ENCODE peak calls at places on chromosomes 13 and 19, in five cellular contexts. P is GM12892, L is H1, A is endothelial cell of umbilical vein, E is suprapubic skin. H is an unnamed sample.

GRCh38 chr13:36999054-36999927 is at the start of gene ALG5:
- DNase-seq in A (peak; percentile 94), E (peak; percentile 95), P (peak; percentile 72), L (peak; percentile 54), H (peak; percentile 99)

GRCh38 chr19:4636151-4636717 is 3.1 kb upstream of the TNFAIP8L1 start:
- DNase-seq in P (peak; percentile 74), L (no peak), A (peak; percentile 50), E (no peak), H (peak; percentile 94)

GRCh38 chr13:34085199-34085598 is 267.2 kb downstream of the RFC3 start:
- DNase-seq in L (no peak), E (no peak), A (no peak), P (no peak), H (no peak)

GRCh38 chr13:39952244-39953233 is 297.1 kb downstream of the COG6 start:
- DNase-seq in E (no peak), L (no peak), A (peak; percentile 97), P (no peak), H (no peak)

GRCh38 chr13:109787135-109787954 is 962 bp upstream of the IRS2 start:
- DNase-seq in A (peak; percentile 25), L (no peak), E (peak; percentile 77), P (no peak), H (peak; percentile 90)

GRCh38 chr13:83819156-83819555 is 63.1 kb downstream of the SLITRK1 start:
- DNase-seq in P (no peak), L (no peak), A (no peak), E (no peak), H (no peak)

GRCh38 chr13:19960673-19961015 is 2.1 kb downstream of the ZMYM2 start:
- DNase-seq in P (no peak), L (no peak), A (no peak), E (no peak), H (no peak)

GRCh38 chr19:49560358-49560900 is 19.9 kb downstream of the NOSIP start:
- DNase-seq in E (no peak), L (no peak), A (no peak), P (no peak), H (no peak)

GRCh38 chr13:90105881-90106496 is 1241.5 kb upstream of the MIR17HG start:
- DNase-seq in L (no peak), A (no peak), P (no peak), E (no peak), H (no peak)

GRCh38 chr13:114017966-114018365 is 44.1 kb upstream of the C13orf46 start:
- DNase-seq in E (no peak), A (no peak), P (no peak), L (no peak), H (no peak)

GRCh38 chr13:114018461-114019055 is 44.7 kb upstream of the C13orf46 start:
- DNase-seq in E (no peak), P (no peak), L (no peak), A (no peak), H (no peak)

GRCh38 chr13:114016321-114017027 is 42.6 kb upstream of the C13orf46 start:
- DNase-seq in E (no peak), A (no peak), L (no peak), P (no peak), H (no peak)

GRCh38 chr13:114015608-114016295 is 41.9 kb upstream of the C13orf46 start:
- DNase-seq in L (no peak), E (no peak), P (no peak), A (no peak), H (no peak)

DNA sequence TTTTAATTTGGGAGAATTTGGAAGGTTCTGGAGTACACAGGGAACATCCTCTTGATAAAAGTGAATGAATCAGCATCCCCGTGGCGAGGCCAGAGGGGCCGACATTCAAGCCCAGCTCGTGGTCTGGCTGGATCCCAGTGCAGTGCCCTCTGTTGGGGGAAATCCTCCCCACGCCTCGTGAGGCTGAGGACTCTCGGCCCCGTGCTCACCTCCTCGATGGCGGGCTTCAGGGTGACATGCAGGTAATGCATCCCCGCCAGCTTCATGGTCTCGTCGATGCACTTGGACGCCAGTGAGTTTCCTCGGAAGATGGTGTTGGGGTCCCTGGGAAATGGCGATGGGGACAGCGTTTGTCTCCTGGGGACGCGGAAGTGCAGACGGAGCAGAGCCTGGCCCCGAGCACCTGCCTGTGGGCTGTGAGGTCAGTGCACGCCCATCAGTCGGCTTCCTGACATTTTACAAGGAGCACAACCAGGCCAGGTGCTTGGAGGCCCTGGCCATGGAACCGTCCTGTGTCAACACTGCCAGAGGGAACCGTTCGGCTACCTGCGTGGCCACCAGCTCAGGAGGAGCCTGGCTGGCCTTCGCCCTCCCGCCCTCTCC is 43.3 kb upstream of the C13orf46 start:
- DNase-seq in P (no peak), L (no peak), E (no peak), A (no peak), H (no peak)
- TF ChIP-seq POLR2A in P (no peak), L (no peak), E (no peak), A (no peak), H (no peak)

GRCh38 chr19:23972161-23972560 is 57.5 kb downstream of the ZNF726 start:
- DNase-seq in P (no peak), L (no peak), A (no peak), E (no peak), H (no peak)
- TF ChIP-seq POLR2AphosphoS5 in P (no peak), L (no peak), A (no peak), E (no peak), H (no peak)

GRCh38 chr13:98142427-98143156 is at the start of gene FARP1:
- DNase-seq in A (peak; percentile 55), L (no peak), E (peak; percentile 80), P (peak; percentile 38), H (peak; percentile 86)
- TF ChIP-seq POLR2A in A (no peak), L (peak; percentile 51), E (no peak), P (no peak), H (no peak)

GRCh38 chr19:42269518-42270345 is 680 bp downstream of the CIC start:
- DNase-seq in A (no peak), L (no peak), P (no peak), E (peak; percentile 81), H (peak; percentile 88)

GRCh38 chr19:42270346-42271044 is 1.4 kb downstream of the CIC start:
- DNase-seq in L (no peak), A (peak; percentile 72), E (peak; percentile 82), P (peak; percentile 43), H (peak; percentile 90)

GRCh38 chr19:42267644-42268141 is 1.4 kb upstream of the CIC start:
- DNase-seq in E (no peak), L (no peak), P (no peak), A (no peak), H (peak; percentile 78)

GRCh38 chr19:42268142-42268703 is 829 bp upstream of the CIC start:
- DNase-seq in P (peak; percentile 90), E (peak; percentile 100), L (peak; percentile 99), A (peak; percentile 99), H (peak; percentile 99)

GRCh38 chr19:42268704-42269517 is at the start of gene CIC:
- DNase-seq in P (peak; percentile 94), E (peak; percentile 100), L (peak; percentile 100), A (peak; percentile 100), H (peak; percentile 99)
- TF ChIP-seq POLR2AphosphoS5 in P (no peak), E (no peak), L (no peak), A (no peak), H (no peak)

DNA sequence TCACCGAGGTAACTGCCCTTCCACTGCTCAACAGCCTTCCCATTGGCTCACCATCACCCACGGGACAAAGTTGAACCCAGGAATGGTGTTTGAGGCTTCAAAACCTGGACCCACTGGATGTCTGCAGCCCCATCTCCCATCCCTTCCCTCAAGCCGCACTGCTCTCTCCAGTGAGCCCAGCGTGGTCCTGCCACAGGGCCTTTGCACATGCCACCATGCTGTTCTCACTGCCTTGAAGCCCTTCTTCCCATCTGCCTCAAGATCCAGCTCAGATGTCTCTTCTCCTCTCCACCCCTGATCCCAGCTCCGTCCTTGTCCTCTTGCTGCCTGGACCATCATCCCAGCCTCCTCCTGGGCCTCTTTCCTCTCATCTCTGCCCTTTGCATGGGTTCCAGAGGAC is 4.0 kb downstream of the SHISA7 start:
- DNase-seq in L (no peak), A (no peak), P (no peak), E (no peak), H (no peak)
- TF ChIP-seq POLR2A in L (no peak), A (no peak), P (no peak), E (no peak), H (no peak)

DNA sequence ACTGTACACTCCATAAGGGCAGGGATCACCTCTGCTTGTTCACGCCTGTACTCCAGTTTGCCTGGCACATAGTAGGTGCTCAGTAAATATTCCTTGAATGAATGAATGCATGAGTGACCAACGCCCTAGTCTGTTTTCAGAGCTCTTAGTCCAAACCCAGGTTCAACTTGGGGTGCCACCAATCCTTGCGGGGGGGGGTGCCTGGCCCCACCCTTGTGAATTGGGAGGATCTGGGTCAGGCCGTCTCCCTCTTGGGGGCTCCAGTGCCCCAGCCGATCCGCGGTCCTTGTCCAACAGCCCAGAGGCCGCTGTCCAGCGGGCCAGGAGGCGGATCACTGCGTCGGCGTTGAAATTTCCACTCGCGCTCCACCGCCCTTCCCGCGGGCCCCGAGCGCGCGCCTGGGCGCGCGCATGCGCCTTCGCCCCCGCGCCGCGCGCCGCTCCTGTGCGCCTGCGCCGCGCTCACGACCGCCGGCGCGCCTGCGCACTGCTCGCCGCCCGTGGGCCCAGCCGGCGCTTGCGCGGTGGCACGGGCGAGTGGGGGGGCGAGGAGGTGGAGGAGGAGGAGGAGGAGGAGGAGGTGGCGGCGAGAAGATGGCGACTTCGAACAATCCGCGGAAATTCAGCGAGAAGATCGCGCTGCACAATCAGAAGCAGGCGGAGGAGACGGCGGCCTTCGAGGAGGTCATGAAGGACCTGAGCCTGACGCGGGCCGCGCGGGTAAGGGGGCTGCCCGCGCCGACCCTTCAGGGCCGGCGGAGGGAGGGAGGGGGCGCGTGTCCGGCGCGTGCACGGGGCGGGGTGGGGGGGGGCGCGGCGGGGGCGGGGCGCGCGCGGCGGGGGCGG is at the start of gene CRTC1:
- DNase-seq in A (peak; percentile 87), L (peak; percentile 46), E (peak; percentile 92), P (peak; percentile 96), H (peak; percentile 98)
- TF ChIP-seq POLR2AphosphoS5 in A (peak; percentile 68), L (peak; percentile 93), E (no peak), P (peak; percentile 85), H (peak; percentile 90)

DNA sequence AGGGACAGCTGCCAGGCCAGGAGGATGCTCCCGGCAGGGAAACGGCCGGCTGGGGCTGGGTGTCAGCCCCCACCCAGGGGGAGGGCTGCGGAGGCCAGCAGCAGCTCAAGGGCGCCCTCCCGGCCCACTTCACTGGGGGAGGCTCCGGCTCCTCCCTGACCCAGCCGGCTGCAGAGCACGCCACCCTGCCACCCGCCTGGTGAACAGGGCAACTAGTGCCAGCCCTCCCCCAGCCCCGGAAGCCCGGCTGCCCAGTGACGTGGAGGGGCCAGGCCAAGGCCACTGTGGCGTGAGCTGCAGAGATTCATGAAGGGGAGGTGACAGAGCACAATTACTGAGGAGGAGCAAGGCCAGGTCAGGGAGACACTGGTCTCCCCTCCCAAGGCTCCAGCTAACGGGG is 14.7 kb downstream of the REXO1 start:
- DNase-seq in P (no peak), L (no peak), A (no peak), E (no peak), H (peak; percentile 88)
- TF ChIP-seq POLR2A in P (no peak), L (no peak), A (no peak), E (no peak), H (no peak)

H was measured in spleen.